ENCODE peak calls at places on chromosomes 16 and 17, in six cellular contexts. One of them, this sample, is unnamed.
A peak's percentile ranks its signal among the peaks of the same experiment; 100 is the strongest.

GRCh38 chr17:67995568-67996191 is 589 bp downstream of the C17orf58 start:
- DNase-seq in HepG2: no peak
- DNase-seq in K562: no peak
- DNase-seq in GM12878: no peak
- DNase-seq in SK-N-SH: peak; percentile 81
- DNase-seq in H1: peak; percentile 66
- DNase-seq in this sample: no peak

GRCh38 chr16:55913717-55914116 is 38.5 kb upstream of the CES5A start:
- DNase-seq in H1: no peak
- DNase-seq in SK-N-SH: peak; percentile 45
- DNase-seq in K562: no peak
- DNase-seq in HepG2: no peak
- DNase-seq in GM12878: no peak
- DNase-seq in this sample: no peak

GRCh38 chr17:2593846-2594656 is 597 bp downstream of the PAFAH1B1 start:
- DNase-seq in HepG2: peak; percentile 58
- DNase-seq in K562: peak; percentile 80
- DNase-seq in GM12878: peak; percentile 17
- DNase-seq in SK-N-SH: peak; percentile 91
- DNase-seq in H1: peak; percentile 85
- DNase-seq in this sample: peak; percentile 55

GRCh38 chr17:80646328-80646727 is 101.7 kb downstream of the RPTOR start:
- DNase-seq in HepG2: no peak
- DNase-seq in GM12878: no peak
- DNase-seq in K562: no peak
- DNase-seq in SK-N-SH: no peak
- DNase-seq in H1: no peak
- DNase-seq in this sample: no peak

GRCh38 chr16:15881794-15882379 is 6.5 kb downstream of the CEP20 start:
- DNase-seq in K562: peak; percentile 44
- DNase-seq in SK-N-SH: no peak
- DNase-seq in GM12878: no peak
- DNase-seq in H1: no peak
- DNase-seq in HepG2: no peak
- DNase-seq in this sample: no peak

GRCh38 chr16:6835941-6836340 is 496.7 kb upstream of the RBFOX1 start:
- DNase-seq in SK-N-SH: no peak
- DNase-seq in H1: no peak
- DNase-seq in GM12878: no peak
- DNase-seq in K562: no peak
- DNase-seq in HepG2: no peak
- DNase-seq in this sample: no peak

GRCh38 chr17:12627177-12627629 is 38.5 kb upstream of the MYOCD start:
- DNase-seq in HepG2: peak; percentile 57
- DNase-seq in SK-N-SH: no peak
- DNase-seq in GM12878: no peak
- DNase-seq in K562: peak; percentile 2
- DNase-seq in H1: no peak
- DNase-seq in this sample: no peak

GRCh38 chr16:80718480-80719220 is 85.7 kb downstream of the CDYL2 start:
- DNase-seq in HepG2: no peak
- DNase-seq in GM12878: no peak
- DNase-seq in H1: no peak
- DNase-seq in SK-N-SH: no peak
- DNase-seq in K562: no peak
- DNase-seq in this sample: no peak

GRCh38 chr16:9827062-9827752 is 355.0 kb downstream of the GRIN2A start:
- DNase-seq in GM12878: no peak
- DNase-seq in H1: no peak
- DNase-seq in K562: no peak
- DNase-seq in HepG2: no peak
- DNase-seq in SK-N-SH: no peak
- DNase-seq in this sample: no peak

GRCh38 chr17:50371526-50371925 is 1.5 kb downstream of the MRPL27 start:
- DNase-seq in GM12878: no peak
- DNase-seq in K562: no peak
- DNase-seq in SK-N-SH: no peak
- DNase-seq in HepG2: no peak
- DNase-seq in H1: no peak
- DNase-seq in this sample: no peak

GRCh38 chr16:72938426-72939164 is 109.3 kb downstream of the ZFHX3 start:
- DNase-seq in HepG2: no peak
- DNase-seq in GM12878: no peak
- DNase-seq in SK-N-SH: no peak
- DNase-seq in K562: peak; percentile 3
- DNase-seq in H1: no peak
- DNase-seq in this sample: peak; percentile 4

GRCh38 chr16:3202903-3203539 is 15.0 kb downstream of the OR1F1 start:
- DNase-seq in HepG2: no peak
- DNase-seq in K562: no peak
- DNase-seq in SK-N-SH: no peak
- DNase-seq in GM12878: no peak
- DNase-seq in H1: no peak
- DNase-seq in this sample: no peak

GRCh38 chr17:80108321-80108971 is 7.1 kb downstream of the GAA start:
- DNase-seq in HepG2: no peak
- DNase-seq in K562: no peak
- DNase-seq in GM12878: no peak
- DNase-seq in SK-N-SH: no peak
- DNase-seq in H1: no peak
- DNase-seq in this sample: no peak

GRCh38 chr17:37848690-37849616 is 75.3 kb upstream of the TBC1D3K start:
- DNase-seq in SK-N-SH: no peak
- DNase-seq in H1: no peak
- DNase-seq in K562: peak; percentile 58
- DNase-seq in GM12878: peak; percentile 79
- DNase-seq in HepG2: no peak
- DNase-seq in this sample: peak; percentile 66

GRCh38 chr16:12113581-12114375 is 137.2 kb downstream of the SNX29 start:
- DNase-seq in H1: no peak
- DNase-seq in K562: no peak
- DNase-seq in GM12878: no peak
- DNase-seq in SK-N-SH: peak; percentile 86
- DNase-seq in HepG2: no peak
- DNase-seq in this sample: no peak

GRCh38 chr16:662095-662494 is 5.8 kb upstream of the RHOT2 start:
- DNase-seq in H1: no peak
- DNase-seq in K562: no peak
- DNase-seq in HepG2: no peak
- DNase-seq in GM12878: no peak
- DNase-seq in SK-N-SH: no peak
- DNase-seq in this sample: no peak

GRCh38 chr16:83937922-83938875 is 14.8 kb upstream of the OSGIN1 start:
- DNase-seq in HepG2: peak; percentile 62
- DNase-seq in H1: no peak
- DNase-seq in GM12878: no peak
- DNase-seq in SK-N-SH: no peak
- DNase-seq in K562: no peak
- DNase-seq in this sample: no peak

GRCh38 chr17:40027614-40028012 is 12.4 kb downstream of the CSF3 start:
- DNase-seq in H1: no peak
- DNase-seq in HepG2: no peak
- DNase-seq in GM12878: no peak
- DNase-seq in SK-N-SH: peak; percentile 24
- DNase-seq in K562: no peak
- DNase-seq in this sample: no peak

GRCh38 chr16:66936462-66936861 is 1.1 kb downstream of the CES2 start:
- DNase-seq in SK-N-SH: no peak
- DNase-seq in H1: no peak
- DNase-seq in GM12878: no peak
- DNase-seq in HepG2: no peak
- DNase-seq in K562: no peak
- DNase-seq in this sample: no peak

DNA sequence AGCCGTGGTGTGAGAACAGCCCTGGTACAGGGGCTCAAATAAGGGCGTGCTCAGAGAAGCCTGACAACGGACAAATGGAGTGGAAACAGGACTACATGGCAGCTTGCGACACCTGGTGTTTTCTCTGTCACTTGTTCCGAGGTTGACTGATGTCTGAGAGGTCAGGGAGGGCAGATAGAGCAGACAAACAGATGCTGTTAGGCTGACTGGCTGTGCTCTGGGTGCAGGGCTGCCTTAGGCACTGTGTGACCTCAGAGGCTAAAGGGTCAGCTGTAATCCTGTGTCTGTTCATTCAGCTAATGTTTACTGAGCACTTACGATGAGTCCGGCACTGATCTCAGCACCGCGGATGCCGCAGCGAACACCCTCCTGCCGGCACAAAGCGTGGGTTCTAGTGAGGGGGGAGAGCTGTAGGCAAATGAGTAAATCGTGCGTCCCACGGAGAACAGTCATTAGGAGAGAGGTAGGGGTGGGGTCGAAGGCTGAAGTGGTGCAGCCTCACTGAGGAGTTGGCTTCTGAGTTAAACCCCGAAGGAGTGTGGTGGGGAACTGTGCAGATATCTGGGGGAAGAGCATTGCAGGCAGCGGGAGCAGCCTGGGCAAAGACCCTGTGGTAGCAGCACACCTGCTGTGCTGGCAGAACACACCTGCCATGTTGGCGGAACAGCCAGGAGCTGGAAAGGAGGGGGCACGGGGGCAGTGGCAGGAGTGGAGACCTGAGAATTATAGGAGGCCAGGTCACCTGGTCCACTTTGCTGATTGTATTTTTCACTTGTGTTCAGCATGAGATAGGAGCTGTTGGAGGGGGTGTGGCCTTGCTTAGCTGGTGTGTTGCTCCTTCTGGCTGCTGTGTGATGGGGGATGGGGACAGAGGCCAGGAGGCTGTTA is 35.0 kb downstream of the GPT2 start:
- DNase-seq in K562: peak; percentile 65
- DNase-seq in HepG2: peak; percentile 97
- DNase-seq in SK-N-SH: no peak
- DNase-seq in H1: no peak
- DNase-seq in GM12878: peak; percentile 54
- DNase-seq in this sample: no peak
- TF ChIP-seq GABPA in K562: no peak
- TF ChIP-seq GABPA in HepG2: no peak
- TF ChIP-seq GABPA in SK-N-SH: no peak
- TF ChIP-seq GABPA in H1: no peak
- TF ChIP-seq GABPA in GM12878: no peak
- TF ChIP-seq GABPA in this sample: no peak

GRCh38 chr17:56761387-56761786 is 72.3 kb downstream of the C17orf67 start:
- DNase-seq in H1: no peak
- DNase-seq in HepG2: no peak
- DNase-seq in K562: no peak
- DNase-seq in SK-N-SH: no peak
- DNase-seq in GM12878: no peak
- DNase-seq in this sample: no peak

GRCh38 chr17:56762144-56762543 is 71.6 kb downstream of the C17orf67 start:
- DNase-seq in SK-N-SH: no peak
- DNase-seq in HepG2: no peak
- DNase-seq in K562: no peak
- DNase-seq in H1: no peak
- DNase-seq in GM12878: no peak
- DNase-seq in this sample: no peak

GRCh38 chr17:56770427-56770826 is 63.3 kb downstream of the C17orf67 start:
- DNase-seq in SK-N-SH: no peak
- DNase-seq in HepG2: no peak
- DNase-seq in K562: no peak
- DNase-seq in GM12878: no peak
- DNase-seq in H1: no peak
- DNase-seq in this sample: no peak

GRCh38 chr17:56762988-56763387 is 70.7 kb downstream of the C17orf67 start:
- DNase-seq in GM12878: no peak
- DNase-seq in SK-N-SH: no peak
- DNase-seq in K562: no peak
- DNase-seq in HepG2: no peak
- DNase-seq in H1: no peak
- DNase-seq in this sample: no peak

GRCh38 chr17:56765449-56765848 is 68.3 kb downstream of the C17orf67 start:
- DNase-seq in SK-N-SH: no peak
- DNase-seq in K562: no peak
- DNase-seq in GM12878: no peak
- DNase-seq in HepG2: no peak
- DNase-seq in H1: no peak
- DNase-seq in this sample: no peak
- TF ChIP-seq POLR2AphosphoS5 in SK-N-SH: no peak
- TF ChIP-seq POLR2AphosphoS5 in K562: no peak
- TF ChIP-seq POLR2AphosphoS5 in GM12878: no peak
- TF ChIP-seq POLR2AphosphoS5 in HepG2: no peak
- TF ChIP-seq POLR2AphosphoS5 in H1: no peak
- TF ChIP-seq POLR2AphosphoS5 in this sample: no peak

DNA sequence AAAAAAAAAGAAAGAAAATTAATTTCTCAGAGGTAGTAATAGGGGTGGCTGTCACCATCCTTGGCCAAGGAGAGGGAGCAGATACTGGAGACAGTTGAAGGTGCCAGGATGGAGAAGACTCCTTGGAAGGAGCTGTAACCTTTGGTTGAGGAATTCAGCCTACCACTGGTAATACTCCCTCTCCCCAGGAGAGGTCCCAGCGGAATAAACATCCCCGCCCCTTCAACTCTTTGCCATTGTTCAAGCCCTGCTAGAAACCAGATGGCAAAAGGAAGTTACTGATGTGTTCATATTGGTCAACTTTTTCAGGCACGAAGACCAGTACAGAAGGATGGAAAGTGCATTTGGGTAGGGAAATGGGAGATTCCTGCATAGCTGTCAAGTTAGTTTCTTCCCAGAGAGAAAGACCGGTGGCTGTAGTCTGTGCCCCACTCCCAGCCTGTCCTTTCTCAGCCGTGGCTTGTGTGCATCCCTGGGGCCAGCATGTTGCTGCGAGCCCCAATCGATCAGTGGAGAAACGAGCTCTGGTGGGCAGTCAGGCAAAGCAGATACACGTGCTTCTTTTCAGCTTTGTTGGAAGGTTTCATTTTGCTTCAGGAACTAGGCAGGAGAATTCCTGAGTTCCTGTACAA is 612.1 kb downstream of the MAF start:
- DNase-seq in HepG2: no peak
- DNase-seq in H1: no peak
- DNase-seq in SK-N-SH: no peak
- DNase-seq in GM12878: no peak
- DNase-seq in K562: peak; percentile 12
- DNase-seq in this sample: no peak
- TF ChIP-seq GABPA in HepG2: no peak
- TF ChIP-seq GABPA in H1: no peak
- TF ChIP-seq GABPA in SK-N-SH: no peak
- TF ChIP-seq GABPA in GM12878: no peak
- TF ChIP-seq GABPA in K562: no peak
- TF ChIP-seq GABPA in this sample: no peak

GRCh38 chr17:7263071-7263800 is 958 bp upstream of the CLDN7 start:
- DNase-seq in SK-N-SH: peak; percentile 43
- DNase-seq in GM12878: no peak
- DNase-seq in K562: peak; percentile 88
- DNase-seq in HepG2: no peak
- DNase-seq in H1: peak; percentile 88
- DNase-seq in this sample: no peak

GRCh38 chr17:7263801-7264078 is 1.5 kb upstream of the CLDN7 start:
- DNase-seq in GM12878: no peak
- DNase-seq in K562: no peak
- DNase-seq in H1: no peak
- DNase-seq in SK-N-SH: peak; percentile 7
- DNase-seq in HepG2: no peak
- DNase-seq in this sample: no peak

GRCh38 chr17:7262192-7263070 is at the start of gene CLDN7:
- DNase-seq in GM12878: no peak
- DNase-seq in H1: peak; percentile 94
- DNase-seq in HepG2: no peak
- DNase-seq in SK-N-SH: peak; percentile 42
- DNase-seq in K562: no peak
- DNase-seq in this sample: no peak

GRCh38 chr17:7261377-7262191 is 694 bp downstream of the CLDN7 start:
- DNase-seq in GM12878: no peak
- DNase-seq in K562: no peak
- DNase-seq in H1: peak; percentile 60
- DNase-seq in SK-N-SH: peak; percentile 76
- DNase-seq in HepG2: no peak
- DNase-seq in this sample: no peak

GRCh38 chr17:7266784-7267183 is 4.5 kb upstream of the CLDN7 start:
- DNase-seq in HepG2: no peak
- DNase-seq in K562: no peak
- DNase-seq in SK-N-SH: no peak
- DNase-seq in H1: no peak
- DNase-seq in GM12878: no peak
- DNase-seq in this sample: no peak
- TF ChIP-seq POLR2AphosphoS5 in HepG2: no peak
- TF ChIP-seq POLR2AphosphoS5 in K562: no peak
- TF ChIP-seq POLR2AphosphoS5 in SK-N-SH: no peak
- TF ChIP-seq POLR2AphosphoS5 in H1: no peak
- TF ChIP-seq POLR2AphosphoS5 in GM12878: no peak
- TF ChIP-seq POLR2AphosphoS5 in this sample: no peak

This sample was measured in HL-60.